ENCODE peak calls at places on chromosomes 11 and 22, in four cellular contexts. D is H9, T is neuronal stem cell, L is mesendoderm. O is an unnamed sample.

GRCh38 chr11:73680687-73681086 is 34.3 kb downstream of the PLEKHB1 start:
- DNase-seq in T (no peak), L (no peak), D (no peak), O (no peak)

GRCh38 chr22:27697888-27698287 is 103.7 kb downstream of the MN1 start:
- DNase-seq in L (no peak), D (no peak), T (no peak), O (no peak)

GRCh38 chr22:34808618-34809017 is 257.3 kb upstream of the ISX start:
- DNase-seq in D (no peak), L (peak; percentile 69), T (peak; percentile 15), O (no peak)

GRCh38 chr11:124050770-124051169 is 9.6 kb upstream of the OR10G7 start:
- DNase-seq in D (no peak), L (no peak), T (no peak), O (no peak)

GRCh38 chr22:45349916-45350315 is 40.2 kb downstream of the FAM118A start:
- DNase-seq in D (no peak), L (peak; percentile 60), T (no peak), O (no peak)

GRCh38 chr11:14577290-14577689 is 57.1 kb upstream of the PSMA1 start:
- DNase-seq in T (no peak), D (no peak), L (no peak), O (no peak)

GRCh38 chr11:82465481-82465880 is 268.2 kb downstream of the FAM181B start:
- DNase-seq in T (no peak), D (no peak), L (no peak), O (no peak)

GRCh38 chr11:112852141-112852853 is 108.9 kb upstream of the NCAM1 start:
- DNase-seq in T (no peak), L (no peak), D (no peak), O (no peak)

GRCh38 chr22:48238966-48239365 is 1476.5 kb downstream of the TBC1D22A start:
- DNase-seq in L (peak; percentile 18), D (no peak), T (no peak), O (no peak)

GRCh38 chr11:12599408-12600143 is 74.6 kb upstream of the TEAD1 start:
- DNase-seq in L (peak; percentile 76), T (peak; percentile 24), D (peak; percentile 84), O (peak; percentile 89)

GRCh38 chr11:112903310-112903709 is 57.9 kb upstream of the NCAM1 start:
- DNase-seq in L (no peak), D (no peak), T (no peak), O (no peak)

GRCh38 chr11:106242723-106243405 is 165.4 kb downstream of the AASDHPPT start:
- DNase-seq in D (no peak), L (no peak), T (no peak), O (no peak)

GRCh38 chr22:20438678-20439492 is 1.3 kb upstream of the SCARF2 start:
- DNase-seq in L (peak; percentile 53), T (no peak), D (peak; percentile 57), O (no peak)

GRCh38 chr22:30695871-30696655 is 1.4 kb downstream of the OSBP2 start:
- DNase-seq in L (no peak), T (no peak), D (no peak), O (no peak)

GRCh38 chr22:44351685-44352377 is 39.1 kb upstream of the SHISAL1 start:
- DNase-seq in L (peak; percentile 94), D (peak; percentile 69), T (no peak), O (peak; percentile 57)

GRCh38 chr11:116901211-116901610 is 63.8 kb upstream of the APOA1 start:
- DNase-seq in L (no peak), T (no peak), D (no peak), O (no peak)

GRCh38 chr22:49012695-49013094 is 815.0 kb downstream of the BRD1 start:
- DNase-seq in T (no peak), L (no peak), D (no peak), O (no peak)

GRCh38 chr11:122100222-122101080 is 15.6 kb downstream of the BLID start:
- DNase-seq in L (peak; percentile 50), D (peak; percentile 67), T (no peak), O (peak; percentile 55)

GRCh38 chr11:77793972-77794371 is 26.6 kb downstream of the RSF1 start:
- DNase-seq in L (no peak), D (no peak), T (no peak), O (no peak)

GRCh38 chr11:45671246-45672171 is 6.1 kb upstream of the CHST1 start:
- DNase-seq in L (no peak), T (no peak), D (peak; percentile 49), O (no peak)

GRCh38 chr11:8066036-8066910 is 14.7 kb upstream of the TUB start:
- DNase-seq in L (no peak), T (no peak), D (no peak), O (no peak)

GRCh38 chr11:15493066-15493465 is 378.3 kb downstream of the INSC start:
- DNase-seq in T (no peak), L (peak; percentile 53), D (no peak), O (no peak)

GRCh38 chr11:69799582-69799981 is 19.6 kb downstream of the FGF3 start:
- DNase-seq in D (peak; percentile 62), T (no peak), L (peak; percentile 88), O (no peak)

GRCh38 chr22:29201722-29202230 is 3.9 kb upstream of the EMID1 start:
- DNase-seq in L (no peak), T (no peak), D (no peak), O (no peak)

GRCh38 chr11:47185305-47186075 is 744 bp downstream of the PACSIN3 start:
- DNase-seq in L (peak; percentile 93), T (peak; percentile 58), D (peak; percentile 96), O (peak; percentile 91)

GRCh38 chr22:39496131-39496838 is 5.8 kb upstream of the MIEF1 start:
- DNase-seq in L (peak; percentile 85), T (peak; percentile 59), D (peak; percentile 77), O (no peak)

GRCh38 chr11:66363187-66363601 is 8.4 kb downstream of the SLC29A2 start:
- DNase-seq in L (no peak), D (no peak), T (no peak), O (no peak)

GRCh38 chr11:130877532-130877931 is 38.7 kb downstream of the SNX19 start:
- DNase-seq in T (no peak), L (no peak), D (no peak), O (no peak)

GRCh38 chr11:4851033-4851432 is 2.0 kb upstream of the OR51S1 start:
- DNase-seq in D (no peak), T (no peak), L (peak; percentile 60), O (no peak)

GRCh38 chr11:1837171-1838076 is 1.4 kb upstream of the TNNI2 start:
- DNase-seq in T (peak; percentile 67), L (peak; percentile 63), D (peak; percentile 82), O (peak; percentile 90)
- H4K8ac ChIP-seq in T (peak overlapping the region; percentile 43), L (no peak overlapping the region), D (no peak overlapping the region), O (no peak overlapping the region)

GRCh38 chr11:68271023-68271780 is 571 bp downstream of the C11orf24 start:
- DNase-seq in T (peak; percentile 53), D (peak; percentile 74), L (peak; percentile 91), O (no peak)
- H4K8ac ChIP-seq in T (no peak overlapping the region), D (no peak overlapping the region), L (no peak overlapping the region), O (no peak overlapping the region)

DNA sequence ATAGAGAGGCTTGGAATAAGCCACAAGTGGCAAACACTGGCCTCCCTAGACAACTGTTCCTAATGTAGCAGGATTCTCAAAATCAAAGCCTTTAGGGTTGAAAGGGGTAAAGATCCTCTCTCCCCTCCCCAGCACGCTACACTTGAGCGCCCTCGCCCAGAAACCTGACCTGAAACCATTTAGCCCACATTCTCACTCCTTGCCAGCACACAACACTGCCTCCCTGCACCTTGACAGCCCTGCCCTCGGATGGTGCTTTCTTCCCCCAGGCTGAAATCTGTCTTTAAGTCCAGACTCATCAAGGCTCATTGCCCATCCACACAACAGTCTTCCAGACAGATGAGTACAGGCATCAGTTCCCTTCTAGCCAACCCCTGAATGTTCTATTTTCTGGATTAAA is 26.5 kb downstream of the CWC15 start:
- DNase-seq in T (no peak), L (no peak), D (no peak), O (no peak)
- H4K8ac ChIP-seq in T (no peak overlapping the region), L (no peak overlapping the region), D (no peak overlapping the region), O (no peak overlapping the region)

GRCh38 chr11:1382831-1383607 is 6.7 kb upstream of the BRSK2 start:
- DNase-seq in T (no peak), D (peak; percentile 80), L (peak; percentile 68), O (peak; percentile 78)
- H4K8ac ChIP-seq in T (no peak overlapping the region), D (no peak overlapping the region), L (no peak overlapping the region), O (peak overlapping the region; percentile 89)

GRCh38 chr11:111733009-111733408 is 33.2 kb downstream of the PPP2R1B start:
- DNase-seq in T (no peak), L (no peak), D (no peak), O (no peak)

GRCh38 chr11:111735262-111736116 is 30.7 kb downstream of the PPP2R1B start:
- DNase-seq in L (peak; percentile 65), T (no peak), D (no peak), O (no peak)

GRCh38 chr11:111733655-111734088 is 32.5 kb downstream of the PPP2R1B start:
- DNase-seq in D (no peak), T (no peak), L (no peak), O (no peak)

GRCh38 chr11:111736191-111736590 is 30.0 kb downstream of the PPP2R1B start:
- DNase-seq in L (no peak), T (no peak), D (no peak), O (no peak)

GRCh38 chr11:111734383-111735261 is 31.6 kb downstream of the PPP2R1B start:
- DNase-seq in T (no peak), L (no peak), D (no peak), O (no peak)
- H4K8ac ChIP-seq in T (no peak overlapping the region), L (no peak overlapping the region), D (no peak overlapping the region), O (no peak overlapping the region)

DNA sequence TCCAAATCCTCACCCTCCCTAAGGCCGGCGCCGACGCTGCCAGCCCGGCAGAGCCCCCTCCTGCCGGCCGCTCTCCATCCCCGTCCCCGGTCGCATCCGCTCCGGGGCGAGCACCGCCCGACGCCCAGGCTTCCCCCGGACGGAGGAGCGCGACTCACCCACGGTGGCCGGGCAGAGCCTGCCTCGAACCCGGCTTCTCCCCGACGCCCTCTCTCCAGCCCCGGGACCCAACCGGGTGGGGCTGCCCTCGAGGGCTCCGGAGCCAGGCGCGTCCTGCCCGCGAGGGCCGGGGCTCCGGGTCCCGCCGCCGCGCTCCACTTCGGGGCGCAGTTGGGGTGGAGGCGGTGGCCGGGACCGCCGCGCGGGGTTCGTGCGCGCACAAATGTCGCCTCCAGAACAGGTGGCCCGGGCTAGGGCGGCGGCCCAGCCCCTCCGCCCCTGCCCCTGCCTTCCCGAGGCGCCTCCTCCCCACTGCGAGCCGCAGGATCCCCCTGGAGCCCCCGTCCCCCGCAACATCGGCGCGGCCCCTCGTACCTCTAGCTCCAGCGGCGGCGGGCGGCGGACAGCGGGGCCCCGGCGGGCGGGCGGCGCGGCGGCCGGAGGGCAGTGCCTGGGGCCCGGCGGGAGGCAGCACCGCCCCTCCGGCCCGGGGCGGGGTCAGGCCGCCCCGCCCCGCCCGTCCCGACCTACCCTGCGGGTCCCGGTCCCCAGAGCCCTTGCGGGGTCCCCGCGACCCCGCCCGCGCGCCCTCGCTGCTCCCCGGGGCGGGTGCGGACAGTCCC is at the start of gene A4GALT:
- DNase-seq in L (no peak), D (peak; percentile 51), T (no peak), O (peak; percentile 71)
- H4K8ac ChIP-seq in L (no peak within 1 kb of the TSS), D (no peak within 1 kb of the TSS), T (no peak within 1 kb of the TSS), O (peak within 1 kb of the TSS; percentile 84)

GRCh38 chr11:6354651-6355485 is 34.6 kb upstream of the CAVIN3 start:
- DNase-seq in T (no peak), D (no peak), L (no peak), O (no peak)
- H4K8ac ChIP-seq in T (no peak overlapping the region), D (no peak overlapping the region), L (no peak overlapping the region), O (no peak overlapping the region)

O was measured in H1.